ENCODE peak calls at places on chromosome 2, in nine cellular contexts. One of them, this sample, is unnamed.

GRCh38 chr2:233857511-233858118 is 3.3 kb upstream of the HJURP start:
- DNase-seq in Right ventricle myocardium superior: no peak
- DNase-seq in GM06990: no peak
- DNase-seq in stimulated activated CD4-positive, alpha-beta T cell treated with anti-CD3 and anti-CD28 coated beads, TNF-alpha, amount 100 ng/mL, for 48 hours: peak; percentile 42
- DNase-seq in aorta: no peak
- DNase-seq in SW480: no peak
- DNase-seq in fibroblast of the aortic adventitia: no peak
- DNase-seq in nucleus accumbens: no peak
- DNase-seq in HEK293T: peak; percentile 59
- DNase-seq in this sample: peak; percentile 26

GRCh38 chr2:170973225-170973491 is 44.1 kb downstream of the GORASP2 start:
- DNase-seq in Right ventricle myocardium superior: no peak
- DNase-seq in GM06990: no peak
- DNase-seq in stimulated activated CD4-positive, alpha-beta T cell treated with anti-CD3 and anti-CD28 coated beads, TNF-alpha, amount 100 ng/mL, for 48 hours: no peak
- DNase-seq in aorta: no peak
- DNase-seq in SW480: no peak
- DNase-seq in fibroblast of the aortic adventitia: no peak
- DNase-seq in nucleus accumbens: no peak
- DNase-seq in HEK293T: no peak
- DNase-seq in this sample: no peak

GRCh38 chr2:217993817-217994459 is 8.9 kb downstream of the TNS1 start:
- DNase-seq in Right ventricle myocardium superior: peak; percentile 86
- DNase-seq in GM06990: peak; percentile 29
- DNase-seq in stimulated activated CD4-positive, alpha-beta T cell treated with anti-CD3 and anti-CD28 coated beads, TNF-alpha, amount 100 ng/mL, for 48 hours: peak; percentile 32
- DNase-seq in aorta: peak; percentile 90
- DNase-seq in SW480: peak; percentile 31
- DNase-seq in fibroblast of the aortic adventitia: peak; percentile 65
- DNase-seq in nucleus accumbens: no peak
- DNase-seq in HEK293T: peak; percentile 77
- DNase-seq in this sample: peak; percentile 26

GRCh38 chr2:155368934-155369333 is 670.4 kb downstream of the KCNJ3 start:
- DNase-seq in Right ventricle myocardium superior: no peak
- DNase-seq in GM06990: no peak
- DNase-seq in stimulated activated CD4-positive, alpha-beta T cell treated with anti-CD3 and anti-CD28 coated beads, TNF-alpha, amount 100 ng/mL, for 48 hours: no peak
- DNase-seq in aorta: no peak
- DNase-seq in SW480: peak; percentile 38
- DNase-seq in fibroblast of the aortic adventitia: peak; percentile 17
- DNase-seq in nucleus accumbens: no peak
- DNase-seq in HEK293T: no peak
- DNase-seq in this sample: no peak

GRCh38 chr2:46521215-46521683 is 41.9 kb downstream of the TMEM247 start:
- DNase-seq in Right ventricle myocardium superior: peak; percentile 86
- DNase-seq in GM06990: no peak
- DNase-seq in stimulated activated CD4-positive, alpha-beta T cell treated with anti-CD3 and anti-CD28 coated beads, TNF-alpha, amount 100 ng/mL, for 48 hours: no peak
- DNase-seq in aorta: peak; percentile 85
- DNase-seq in SW480: no peak
- DNase-seq in fibroblast of the aortic adventitia: peak; percentile 98
- DNase-seq in nucleus accumbens: no peak
- DNase-seq in HEK293T: no peak
- DNase-seq in this sample: no peak

GRCh38 chr2:68282814-68283812 is 30.8 kb upstream of the PPP3R1 start:
- DNase-seq in Right ventricle myocardium superior: no peak
- DNase-seq in GM06990: peak; percentile 7
- DNase-seq in stimulated activated CD4-positive, alpha-beta T cell treated with anti-CD3 and anti-CD28 coated beads, TNF-alpha, amount 100 ng/mL, for 48 hours: no peak
- DNase-seq in aorta: no peak
- DNase-seq in SW480: peak; percentile 72
- DNase-seq in fibroblast of the aortic adventitia: peak; percentile 53
- DNase-seq in nucleus accumbens: no peak
- DNase-seq in HEK293T: peak; percentile 56
- DNase-seq in this sample: no peak

GRCh38 chr2:240503375-240503774 is 54.4 kb downstream of the ANKMY1 start:
- DNase-seq in Right ventricle myocardium superior: no peak
- DNase-seq in GM06990: no peak
- DNase-seq in stimulated activated CD4-positive, alpha-beta T cell treated with anti-CD3 and anti-CD28 coated beads, TNF-alpha, amount 100 ng/mL, for 48 hours: no peak
- DNase-seq in aorta: peak; percentile 20
- DNase-seq in SW480: no peak
- DNase-seq in fibroblast of the aortic adventitia: no peak
- DNase-seq in nucleus accumbens: no peak
- DNase-seq in HEK293T: no peak
- DNase-seq in this sample: no peak

GRCh38 chr2:173235947-173236803 is 118.5 kb upstream of the CDCA7 start:
- DNase-seq in Right ventricle myocardium superior: no peak
- DNase-seq in GM06990: no peak
- DNase-seq in stimulated activated CD4-positive, alpha-beta T cell treated with anti-CD3 and anti-CD28 coated beads, TNF-alpha, amount 100 ng/mL, for 48 hours: no peak
- DNase-seq in aorta: no peak
- DNase-seq in SW480: no peak
- DNase-seq in fibroblast of the aortic adventitia: no peak
- DNase-seq in nucleus accumbens: no peak
- DNase-seq in HEK293T: no peak
- DNase-seq in this sample: no peak

GRCh38 chr2:238100821-238101771 is 956 bp downstream of the ESPNL start:
- DNase-seq in Right ventricle myocardium superior: no peak
- DNase-seq in GM06990: no peak
- DNase-seq in stimulated activated CD4-positive, alpha-beta T cell treated with anti-CD3 and anti-CD28 coated beads, TNF-alpha, amount 100 ng/mL, for 48 hours: no peak
- DNase-seq in aorta: no peak
- DNase-seq in SW480: no peak
- DNase-seq in fibroblast of the aortic adventitia: no peak
- DNase-seq in nucleus accumbens: no peak
- DNase-seq in HEK293T: no peak
- DNase-seq in this sample: no peak

GRCh38 chr2:161004379-161004778 is 155.8 kb upstream of the TANK start:
- DNase-seq in Right ventricle myocardium superior: no peak
- DNase-seq in GM06990: no peak
- DNase-seq in stimulated activated CD4-positive, alpha-beta T cell treated with anti-CD3 and anti-CD28 coated beads, TNF-alpha, amount 100 ng/mL, for 48 hours: no peak
- DNase-seq in aorta: no peak
- DNase-seq in SW480: no peak
- DNase-seq in fibroblast of the aortic adventitia: peak; percentile 47
- DNase-seq in nucleus accumbens: no peak
- DNase-seq in HEK293T: no peak
- DNase-seq in this sample: no peak

GRCh38 chr2:69489793-69490192 is 52.6 kb upstream of the NFU1 start:
- DNase-seq in Right ventricle myocardium superior: no peak
- DNase-seq in GM06990: no peak
- DNase-seq in stimulated activated CD4-positive, alpha-beta T cell treated with anti-CD3 and anti-CD28 coated beads, TNF-alpha, amount 100 ng/mL, for 48 hours: no peak
- DNase-seq in aorta: no peak
- DNase-seq in SW480: no peak
- DNase-seq in fibroblast of the aortic adventitia: peak; percentile 61
- DNase-seq in nucleus accumbens: no peak
- DNase-seq in HEK293T: no peak
- DNase-seq in this sample: no peak

This sample was measured in activated T-cell treated with anti-CD3 and anti-CD28 coated beads for 24 hours.